ENCODE peak calls at places on chromosomes 12 and 14, in five cellular contexts. K is A549, Z is HepG2, J is H1, F is K562. X is an unnamed sample.

GRCh38 chr12:108850854-108851573 is 6.4 kb downstream of the SSH1 start:
- DNase-seq in K (peak; percentile 89), Z (no peak), J (no peak), F (peak; percentile 76), X (peak; percentile 95)

GRCh38 chr14:88825503-88825902 is 1.1 kb downstream of the TTC8 start:
- DNase-seq in K (no peak), Z (no peak), J (no peak), F (no peak), X (no peak)

GRCh38 chr14:94768141-94768520 is 1.8 kb downstream of the GSC start:
- DNase-seq in K (no peak), Z (no peak), J (no peak), F (no peak), X (no peak)

GRCh38 chr14:99758121-99758871 is 34.9 kb upstream of the EML1 start:
- DNase-seq in K (peak; percentile 53), Z (no peak), J (no peak), F (no peak), X (peak; percentile 84)

GRCh38 chr12:56884421-56884820 is 49.8 kb downstream of the SDR9C7 start:
- DNase-seq in K (no peak), Z (no peak), J (no peak), F (no peak), X (no peak)

GRCh38 chr14:100031506-100032281 is 33.5 kb upstream of the EVL start:
- DNase-seq in K (peak; percentile 91), Z (no peak), J (no peak), F (no peak), X (peak; percentile 84)

GRCh38 chr14:101480022-101480746 is 81.1 kb upstream of the DIO3 start:
- DNase-seq in K (no peak), Z (no peak), J (no peak), F (no peak), X (no peak)

GRCh38 chr12:76113800-76114757 is 29.6 kb upstream of the NAP1L1 start:
- DNase-seq in K (no peak), Z (no peak), J (no peak), F (peak; percentile 83), X (no peak)

GRCh38 chr14:68145036-68145435 is 325.5 kb downstream of the RAD51B start:
- DNase-seq in K (peak; percentile 77), Z (no peak), J (no peak), F (no peak), X (peak; percentile 65)

GRCh38 chr12:49673446-49674317 is 33.5 kb downstream of the FMNL3 start:
- DNase-seq in K (no peak), Z (peak; percentile 47), J (no peak), F (peak; percentile 88), X (peak; percentile 98)

GRCh38 chr12:93183940-93184663 is 193.6 kb upstream of the NUDT4 start:
- DNase-seq in K (no peak), Z (no peak), J (no peak), F (peak; percentile 23), X (no peak)

GRCh38 chr14:100305446-100306255 is 593 bp downstream of the SLC25A29 start:
- DNase-seq in K (no peak), Z (no peak), J (no peak), F (peak; percentile 25), X (peak; percentile 34)

GRCh38 chr12:24499151-24500146 is 449.5 kb downstream of the BCAT1 start:
- DNase-seq in K (no peak), Z (no peak), J (no peak), F (no peak), X (peak; percentile 12)

GRCh38 chr14:69135133-69135532 is 17.8 kb downstream of the DCAF5 start:
- DNase-seq in K (no peak), Z (no peak), J (no peak), F (no peak), X (no peak)

GRCh38 chr14:72777636-72778035 is 116.3 kb downstream of the DPF3 start:
- DNase-seq in K (no peak), Z (no peak), J (no peak), F (no peak), X (no peak)

GRCh38 chr14:23183479-23183878 is at the start of gene SLC7A8:
- DNase-seq in K (no peak), Z (no peak), J (no peak), F (no peak), X (peak; percentile 15)

GRCh38 chr12:65826513-65827171 is 2.4 kb downstream of the HMGA2 start:
- DNase-seq in K (peak; percentile 11), Z (no peak), J (no peak), F (no peak), X (peak; percentile 74)

GRCh38 chr12:62779488-62779887 is 155.5 kb downstream of the PPM1H start:
- DNase-seq in K (no peak), Z (peak; percentile 65), J (no peak), F (no peak), X (no peak)

GRCh38 chr12:43011383-43011926 is 421.9 kb upstream of the PRICKLE1 start:
- DNase-seq in K (no peak), Z (no peak), J (no peak), F (no peak), X (no peak)

GRCh38 chr12:116319851-116320621 is 42.5 kb upstream of the MED13L start:
- DNase-seq in K (no peak), Z (no peak), J (no peak), F (no peak), X (peak; percentile 72)

GRCh38 chr14:36955376-36955775 is 217.0 kb downstream of the SLC25A21 start:
- DNase-seq in K (no peak), Z (no peak), J (no peak), F (no peak), X (no peak)

GRCh38 chr12:32502693-32503510 is 103.5 kb downstream of the FGD4 start:
- DNase-seq in K (no peak), Z (no peak), J (no peak), F (no peak), X (peak; percentile 60)

GRCh38 chr12:45231515-45232145 is 15.7 kb downstream of the ANO6 start:
- DNase-seq in K (peak; percentile 48), Z (peak; percentile 65), J (no peak), F (no peak), X (peak; percentile 82)

GRCh38 chr12:7373226-7373625 is 69.4 kb downstream of the ACSM4 start:
- DNase-seq in K (no peak), Z (no peak), J (no peak), F (peak; percentile 31), X (no peak)

GRCh38 chr12:112008918-112009317 is 4.0 kb downstream of the TMEM116 start:
- DNase-seq in K (no peak), Z (no peak), J (no peak), F (no peak), X (peak; percentile 78)

GRCh38 chr12:34107016-34107415 is 84.7 kb downstream of the ALG10 start:
- DNase-seq in K (no peak), Z (no peak), J (no peak), F (no peak), X (no peak)

GRCh38 chr14:50357124-50357523 is 39.6 kb downstream of the CDKL1 start:
- DNase-seq in K (no peak), Z (no peak), J (no peak), F (no peak), X (no peak)

GRCh38 chr12:19142499-19142898 is 13.0 kb downstream of the PLEKHA5 start:
- DNase-seq in K (no peak), Z (no peak), J (no peak), F (no peak), X (no peak)

DNA sequence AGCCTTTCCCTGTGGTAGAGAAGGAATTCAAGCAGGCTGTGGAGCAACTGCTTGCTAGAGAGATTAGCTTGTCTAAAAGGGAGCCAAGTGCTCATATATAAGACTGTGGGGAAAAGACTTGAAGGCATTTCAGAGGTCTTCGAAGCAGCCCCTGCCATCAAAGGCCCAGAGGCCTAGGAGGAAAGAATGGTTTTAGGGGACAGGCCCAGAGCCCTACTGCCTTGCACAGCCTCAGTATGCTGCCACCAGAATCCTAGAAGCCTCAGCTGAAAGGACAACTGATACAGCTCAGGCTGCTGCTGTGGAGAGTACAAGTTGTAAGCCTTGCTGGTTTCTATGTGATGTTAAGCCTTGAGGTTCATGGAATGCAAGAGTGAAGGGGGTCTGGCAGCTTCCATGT is 109.9 kb downstream of the DERA start:
- DNase-seq in K (no peak), Z (no peak), J (no peak), F (no peak), X (no peak)
- H3K4me1 ChIP-seq in K (no peaks in the 10 kb centered on the region), Z (peaks cover 10% of the 10 kb centered on the region), J (no peaks in the 10 kb centered on the region), F (no peaks in the 10 kb centered on the region), X (no peaks in the 10 kb centered on the region)

GRCh38 chr12:95909871-95910270 is 32.5 kb downstream of the CCDC38 start:
- DNase-seq in K (no peak), Z (no peak), J (no peak), F (no peak), X (no peak)

DNA sequence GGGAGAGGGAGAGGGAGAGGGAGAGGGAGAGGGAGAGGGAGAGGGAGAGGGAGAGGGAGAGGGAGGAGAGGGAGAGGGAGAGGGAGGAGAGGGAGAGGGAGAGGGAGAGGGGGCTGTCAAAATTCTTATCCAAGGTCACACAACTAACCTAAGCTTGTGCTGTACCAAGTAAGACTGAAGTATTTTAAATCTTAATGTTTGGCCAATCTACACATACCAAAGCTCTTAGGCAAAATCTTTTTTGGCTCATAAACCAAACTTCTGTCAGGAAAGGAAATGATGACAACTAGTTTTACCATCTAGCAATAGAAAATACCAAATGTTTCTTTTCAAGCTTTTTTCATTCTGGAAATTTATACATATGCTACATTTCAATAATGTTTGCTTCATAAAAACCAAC is 33.8 kb downstream of the CCDC38 start:
- DNase-seq in K (no peak), Z (no peak), J (no peak), F (no peak), X (peak; percentile 40)
- TF ChIP-seq JUN in K (no peak), Z (no peak), J (no peak), F (no peak), X (no peak)

DNA sequence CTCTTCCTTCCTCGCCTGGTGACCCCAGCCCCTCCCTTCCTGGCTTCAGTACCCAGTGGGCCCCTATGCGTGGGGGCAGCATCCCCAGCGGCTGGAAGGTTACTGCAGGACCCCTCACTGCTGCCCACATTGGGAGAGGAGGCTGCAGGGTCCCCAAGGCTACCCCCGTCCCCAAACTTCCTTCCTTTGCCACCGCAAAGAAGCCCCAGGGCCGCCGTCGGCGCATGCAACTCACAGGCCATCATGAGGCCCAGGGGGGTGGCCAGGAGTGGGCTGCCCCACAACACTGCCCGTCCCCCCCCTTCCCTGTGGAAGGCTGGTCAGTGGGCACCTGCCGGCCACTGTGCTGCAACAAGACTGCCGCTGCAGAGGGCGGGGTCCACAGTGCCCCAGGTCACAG is 9.5 kb upstream of the TNFAIP2 start:
- DNase-seq in K (no peak), Z (no peak), J (no peak), F (no peak), X (no peak)
- H3K4me1 ChIP-seq in K (peaks cover 93% of the 10 kb centered on the region), Z (peaks cover 87% of the 10 kb centered on the region), J (peaks cover 33% of the 10 kb centered on the region), F (peaks cover 53% of the 10 kb centered on the region), X (peaks cover 12% of the 10 kb centered on the region)

DNA sequence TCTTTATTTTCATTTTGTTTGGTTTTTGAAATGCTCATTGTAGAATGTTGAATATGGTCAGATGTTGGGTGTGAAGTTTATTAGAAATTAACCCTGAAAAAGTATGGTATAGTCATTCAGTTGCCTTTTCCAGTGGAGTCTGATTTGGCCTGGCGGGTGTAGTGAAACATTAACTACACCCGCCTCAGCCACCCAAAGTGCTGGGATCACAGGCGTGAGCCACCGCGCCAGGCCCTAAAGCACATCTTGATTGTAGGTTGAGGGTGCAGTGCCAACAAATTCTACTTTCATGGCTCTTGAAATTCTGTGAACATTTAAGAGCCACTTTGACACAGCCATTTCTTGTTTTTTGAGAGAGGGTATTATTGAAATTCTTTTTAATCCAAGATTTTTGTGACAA is 624.9 kb downstream of the DIO2 start:
- DNase-seq in K (peak; percentile 29), Z (no peak), J (no peak), F (no peak), X (no peak)
- TF ChIP-seq JUN in K (no peak), Z (no peak), J (no peak), F (no peak), X (no peak)

GRCh38 chr14:61565181-61565580 is 130.1 kb upstream of the HIF1A start:
- DNase-seq in K (no peak), Z (no peak), J (no peak), F (no peak), X (no peak)
- H3K4me1 ChIP-seq in K (peaks cover 82% of the 10 kb centered on the region), Z (peaks cover 95% of the 10 kb centered on the region), J (peaks cover 12% of the 10 kb centered on the region), F (peaks cover 46% of the 10 kb centered on the region), X (peaks cover 66% of the 10 kb centered on the region)